ENCODE peak calls at places on chromosomes 13 and 19, in nine cellular contexts. P, S, V, M, K, D, N, Y and Z are unnamed samples.

GRCh38 chr13:35475131-35475959 is 1.1 kb downstream of the MAB21L1 start:
- DNase-seq in K (peak; percentile 79), S (no peak), D (peak; percentile 56), Y (no peak), V (peak; percentile 66), N (no peak), P (peak; percentile 8), M (no peak), Z (peak; percentile 66)

GRCh38 chr13:112929778-112930055 is 39.3 kb upstream of the MCF2L start:
- DNase-seq in Y (no peak), P (no peak), N (no peak), K (no peak), V (no peak), D (no peak), S (no peak), M (no peak), Z (no peak)

GRCh38 chr19:41541990-41542584 is 33.9 kb upstream of the CEACAM21 start:
- DNase-seq in D (peak; percentile 53), V (peak; percentile 57), P (peak; percentile 74), K (peak; percentile 88), S (peak; percentile 56), Y (peak; percentile 59), N (no peak), M (peak; percentile 30), Z (peak; percentile 34)

GRCh38 chr13:107867701-107868661 is 347.4 kb downstream of the LIG4 start:
- DNase-seq in K (peak; percentile 89), N (no peak), D (peak; percentile 6), P (no peak), M (peak; percentile 36), Y (peak; percentile 61), V (peak; percentile 83), S (no peak), Z (peak; percentile 17)

GRCh38 chr13:110416131-110416584 is 109.1 kb downstream of the COL4A2 start:
- DNase-seq in K (no peak), M (peak; percentile 85), V (no peak), S (no peak), D (no peak), Y (no peak), N (no peak), P (no peak), Z (peak; percentile 69)

GRCh38 chr13:43269037-43269476 is 245.7 kb downstream of the DNAJC15 start:
- DNase-seq in P (peak; percentile 62), N (peak; percentile 91), M (peak; percentile 99), Y (peak; percentile 90), K (no peak), V (no peak), D (no peak), S (no peak), Z (peak; percentile 96)

GRCh38 chr19:53965091-53965490 is 2.4 kb downstream of the CACNG8 start:
- DNase-seq in M (no peak), V (no peak), P (no peak), S (no peak), Y (no peak), N (no peak), D (no peak), K (no peak), Z (no peak)

GRCh38 chr19:30393729-30394480 is 21.7 kb downstream of the ZNF536 start:
- DNase-seq in K (no peak), D (no peak), M (no peak), V (no peak), S (no peak), N (no peak), P (no peak), Y (no peak), Z (no peak)

GRCh38 chr19:19599190-19599535 is 19.3 kb downstream of the PBX4 start:
- DNase-seq in N (no peak), K (no peak), M (no peak), Y (no peak), P (no peak), V (no peak), D (no peak), S (no peak), Z (no peak)

DNA sequence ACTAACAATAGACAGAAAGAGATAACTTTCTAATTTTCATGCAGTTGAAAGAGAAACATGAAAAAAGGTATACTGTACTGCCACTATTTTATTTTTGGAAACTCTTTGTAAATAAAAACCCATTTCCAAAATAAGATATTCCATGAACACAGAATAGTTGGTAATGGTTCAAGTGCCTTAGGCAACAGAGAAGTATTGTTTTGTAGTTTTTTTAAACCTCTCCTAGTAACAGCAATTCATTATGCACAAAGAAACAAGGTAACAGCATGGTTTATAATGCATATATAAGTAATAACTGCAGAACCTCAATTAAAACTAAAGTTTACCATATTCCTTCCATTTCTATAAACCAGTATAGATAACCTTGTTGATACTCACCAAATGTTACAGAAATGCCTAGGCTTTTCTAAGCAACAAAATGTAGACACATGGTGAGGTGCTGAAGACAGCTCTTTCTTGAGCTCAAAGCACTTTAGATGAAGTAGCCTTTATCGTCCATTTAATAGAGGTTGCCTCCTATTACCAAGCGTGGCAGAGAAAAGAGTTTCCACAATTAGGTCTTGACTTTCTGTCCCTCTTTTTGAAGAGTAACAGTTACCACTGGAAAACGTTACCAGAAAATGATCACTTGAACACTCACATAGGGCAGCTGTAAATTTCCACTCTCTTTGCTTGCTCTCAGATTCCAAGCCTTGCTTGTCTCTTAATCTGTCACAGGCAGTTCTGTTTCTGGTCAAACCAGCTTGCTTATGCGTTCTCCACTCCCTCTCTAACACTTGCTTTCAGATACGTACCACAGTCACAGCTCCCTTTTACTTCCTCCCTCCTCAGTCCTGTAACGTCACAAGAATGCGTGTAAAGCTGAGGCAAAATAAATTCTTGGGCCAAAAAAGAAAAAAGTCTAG is 42.9 kb downstream of the CAB39L start:
- DNase-seq in K (no peak), D (no peak), S (no peak), M (peak; percentile 96), V (peak; percentile 22), N (no peak), Y (peak; percentile 31), P (peak; percentile 22), Z (peak; percentile 45)
- H3K4me3 ChIP-seq in K (no peak overlapping the region), D (peak overlapping the region; percentile 26), S (peak overlapping the region; percentile 59), M (peak overlapping the region; percentile 19), V (no peak overlapping the region), N (no peak overlapping the region), Y (no peak overlapping the region), P (peak overlapping the region; percentile 26), Z (no peak overlapping the region)

GRCh38 chr19:6479836-6480398 is 1.7 kb downstream of the DENND1C start:
- DNase-seq in K (no peak), P (no peak), V (no peak), M (no peak), Y (no peak), N (no peak), D (no peak), S (no peak), Z (no peak)

GRCh38 chr19:6482343-6482686 is 728 bp upstream of the DENND1C start:
- DNase-seq in P (no peak), M (no peak), S (no peak), N (no peak), D (no peak), K (no peak), V (no peak), Y (no peak), Z (no peak)

GRCh38 chr19:6480843-6481415 is 658 bp downstream of the DENND1C start:
- DNase-seq in P (no peak), V (no peak), D (no peak), K (no peak), S (no peak), Y (no peak), M (no peak), N (no peak), Z (no peak)

GRCh38 chr19:6483235-6483634 is 1.6 kb upstream of the DENND1C start:
- DNase-seq in V (no peak), D (no peak), S (no peak), P (no peak), Y (no peak), K (no peak), M (no peak), N (no peak), Z (no peak)

GRCh38 chr19:6481541-6482342 is at the start of gene DENND1C:
- DNase-seq in D (peak; percentile 31), K (peak; percentile 78), S (no peak), V (peak; percentile 70), M (no peak), N (no peak), Y (peak; percentile 35), P (peak; percentile 66), Z (no peak)
- TF ChIP-seq CTCF in D (peak; percentile 48), K (peak; percentile 82), S (peak; percentile 62), V (peak; percentile 80), M (peak; percentile 48), N (peak; percentile 64), Y (peak; percentile 71), P (peak; percentile 21), Z (peak; percentile 49)

GRCh38 chr19:3589439-3589838 is 4.2 kb downstream of the GIPC3 start:
- DNase-seq in Y (no peak), P (no peak), D (no peak), N (no peak), S (no peak), V (no peak), K (no peak), M (no peak), Z (no peak)

GRCh38 chr19:3586124-3586626 is 897 bp downstream of the GIPC3 start:
- DNase-seq in V (peak; percentile 79), M (no peak), P (no peak), D (no peak), Y (no peak), K (peak; percentile 81), S (no peak), N (no peak), Z (no peak)

GRCh38 chr19:3586707-3587346 is 1.5 kb downstream of the GIPC3 start:
- DNase-seq in V (no peak), P (no peak), K (no peak), M (no peak), N (no peak), Y (no peak), D (no peak), S (no peak), Z (no peak)

GRCh38 chr19:3589949-3590348 is 4.7 kb downstream of the GIPC3 start:
- DNase-seq in M (no peak), P (no peak), D (no peak), Y (no peak), V (no peak), N (no peak), K (no peak), S (no peak), Z (no peak)

GRCh38 chr19:3585301-3586123 is at the start of gene GIPC3:
- DNase-seq in P (no peak), Y (no peak), K (peak; percentile 71), D (no peak), V (no peak), M (no peak), N (no peak), S (no peak), Z (no peak)
- H3K4me3 ChIP-seq in P (peak within 1 kb of the TSS; percentile 16), Y (no peak within 1 kb of the TSS), K (no peak within 1 kb of the TSS), D (peak within 1 kb of the TSS; percentile 45), V (peak within 1 kb of the TSS; percentile 3), M (peak within 1 kb of the TSS; percentile 61), N (peak within 1 kb of the TSS; percentile 16), S (peak within 1 kb of the TSS; percentile 61), Z (no peak within 1 kb of the TSS)

GRCh38 chr19:47414469-47414868 is 4.9 kb downstream of the MEIS3 start:
- DNase-seq in V (peak; percentile 39), P (no peak), Y (peak; percentile 57), D (no peak), N (no peak), S (no peak), M (no peak), K (peak; percentile 79), Z (no peak)
- TF ChIP-seq CTCF in V (peak; percentile 32), P (no peak), Y (peak; percentile 55), D (no peak), N (peak; percentile 17), S (no peak), M (peak; percentile 5), K (peak; percentile 64), Z (no peak)